ENCODE peak calls at places on chromosomes 4 and X, in seven cellular contexts. One of them, this sample, is unnamed.

GRCh38 chrX:84168574-84168973 is 19.4 kb downstream of the RPS6KA6 start:
- DNase-seq in LHCN-M2: peak
- DNase-seq in NK-92 treated with Interleukin-12 subunit alpha and Interleukin-12 subunit beta, amount 100 ng/mL, for 24 hours: no peak
- DNase-seq in AML-193: no peak
- DNase-seq in amygdala: no peak
- DNase-seq in cardiac muscle cell: no peak
- DNase-seq in natural killer cell: no peak
- DNase-seq in this sample: no peak

GRCh38 chr4:158673633-158674032 is 1.5 kb downstream of the ETFDH start:
- DNase-seq in amygdala: no peak
- DNase-seq in cardiac muscle cell: no peak
- DNase-seq in LHCN-M2: no peak
- DNase-seq in AML-193: no peak
- DNase-seq in natural killer cell: no peak
- DNase-seq in NK-92 treated with Interleukin-12 subunit alpha and Interleukin-12 subunit beta, amount 100 ng/mL, for 24 hours: no peak
- DNase-seq in this sample: no peak

GRCh38 chr4:162985131-162985530 is 181.6 kb downstream of the NAF1 start:
- DNase-seq in amygdala: no peak
- DNase-seq in LHCN-M2: no peak
- DNase-seq in AML-193: no peak
- DNase-seq in natural killer cell: no peak
- DNase-seq in cardiac muscle cell: no peak
- DNase-seq in NK-92 treated with Interleukin-12 subunit alpha and Interleukin-12 subunit beta, amount 100 ng/mL, for 24 hours: no peak
- DNase-seq in this sample: no peak

GRCh38 chrX:148878371-148878770 is 378.0 kb downstream of the AFF2 start:
- DNase-seq in amygdala: no peak
- DNase-seq in natural killer cell: no peak
- DNase-seq in NK-92 treated with Interleukin-12 subunit alpha and Interleukin-12 subunit beta, amount 100 ng/mL, for 24 hours: no peak
- DNase-seq in LHCN-M2: peak
- DNase-seq in cardiac muscle cell: no peak
- DNase-seq in AML-193: no peak
- DNase-seq in this sample: no peak

GRCh38 chr4:184955636-184956035 is 62.7 kb upstream of the HELT start:
- DNase-seq in AML-193: no peak
- DNase-seq in NK-92 treated with Interleukin-12 subunit alpha and Interleukin-12 subunit beta, amount 100 ng/mL, for 24 hours: no peak
- DNase-seq in amygdala: no peak
- DNase-seq in cardiac muscle cell: no peak
- DNase-seq in LHCN-M2: no peak
- DNase-seq in natural killer cell: no peak
- DNase-seq in this sample: no peak

GRCh38 chr4:175998782-175999181 is 66.9 kb upstream of the WDR17 start:
- DNase-seq in NK-92 treated with Interleukin-12 subunit alpha and Interleukin-12 subunit beta, amount 100 ng/mL, for 24 hours: no peak
- DNase-seq in amygdala: no peak
- DNase-seq in LHCN-M2: no peak
- DNase-seq in AML-193: no peak
- DNase-seq in cardiac muscle cell: no peak
- DNase-seq in natural killer cell: no peak
- DNase-seq in this sample: no peak

GRCh38 chr4:2591189-2591588 is 54.7 kb downstream of the FAM193A start:
- DNase-seq in AML-193: peak
- DNase-seq in natural killer cell: no peak
- DNase-seq in cardiac muscle cell: peak
- DNase-seq in LHCN-M2: no peak
- DNase-seq in amygdala: no peak
- DNase-seq in NK-92 treated with Interleukin-12 subunit alpha and Interleukin-12 subunit beta, amount 100 ng/mL, for 24 hours: no peak
- DNase-seq in this sample: no peak

GRCh38 chr4:149108626-149109025 is 666.4 kb upstream of the NR3C2 start:
- DNase-seq in AML-193: no peak
- DNase-seq in cardiac muscle cell: no peak
- DNase-seq in LHCN-M2: no peak
- DNase-seq in natural killer cell: no peak
- DNase-seq in NK-92 treated with Interleukin-12 subunit alpha and Interleukin-12 subunit beta, amount 100 ng/mL, for 24 hours: no peak
- DNase-seq in amygdala: no peak
- DNase-seq in this sample: peak

GRCh38 chr4:109730294-109731051 is 603 bp upstream of the PLA2G12A start:
- DNase-seq in cardiac muscle cell: peak
- DNase-seq in AML-193: peak
- DNase-seq in NK-92 treated with Interleukin-12 subunit alpha and Interleukin-12 subunit beta, amount 100 ng/mL, for 24 hours: no peak
- DNase-seq in natural killer cell: no peak
- DNase-seq in LHCN-M2: peak
- DNase-seq in amygdala: no peak
- DNase-seq in this sample: peak

GRCh38 chr4:6634746-6635145 is 5.7 kb upstream of the MRFAP1 start:
- DNase-seq in NK-92 treated with Interleukin-12 subunit alpha and Interleukin-12 subunit beta, amount 100 ng/mL, for 24 hours: no peak
- DNase-seq in AML-193: no peak
- DNase-seq in amygdala: no peak
- DNase-seq in cardiac muscle cell: no peak
- DNase-seq in LHCN-M2: no peak
- DNase-seq in natural killer cell: no peak
- DNase-seq in this sample: no peak

GRCh38 chrX:39508300-39508692 is 589.5 kb downstream of the BCOR start:
- DNase-seq in amygdala: no peak
- DNase-seq in natural killer cell: no peak
- DNase-seq in cardiac muscle cell: no peak
- DNase-seq in NK-92 treated with Interleukin-12 subunit alpha and Interleukin-12 subunit beta, amount 100 ng/mL, for 24 hours: no peak
- DNase-seq in AML-193: no peak
- DNase-seq in LHCN-M2: no peak
- DNase-seq in this sample: no peak

GRCh38 chrX:111319451-111319850 is 49.2 kb upstream of the CAPN6 start:
- DNase-seq in cardiac muscle cell: no peak
- DNase-seq in LHCN-M2: no peak
- DNase-seq in amygdala: no peak
- DNase-seq in NK-92 treated with Interleukin-12 subunit alpha and Interleukin-12 subunit beta, amount 100 ng/mL, for 24 hours: no peak
- DNase-seq in natural killer cell: no peak
- DNase-seq in AML-193: no peak
- DNase-seq in this sample: no peak

GRCh38 chrX:17939724-17940123 is 78.6 kb upstream of the RAI2 start:
- DNase-seq in NK-92 treated with Interleukin-12 subunit alpha and Interleukin-12 subunit beta, amount 100 ng/mL, for 24 hours: no peak
- DNase-seq in AML-193: no peak
- DNase-seq in LHCN-M2: no peak
- DNase-seq in natural killer cell: no peak
- DNase-seq in cardiac muscle cell: no peak
- DNase-seq in amygdala: no peak
- DNase-seq in this sample: no peak

GRCh38 chrX:153755136-153755535 is 8.9 kb upstream of the PLXNB3 start:
- DNase-seq in natural killer cell: no peak
- DNase-seq in LHCN-M2: no peak
- DNase-seq in NK-92 treated with Interleukin-12 subunit alpha and Interleukin-12 subunit beta, amount 100 ng/mL, for 24 hours: no peak
- DNase-seq in cardiac muscle cell: no peak
- DNase-seq in AML-193: no peak
- DNase-seq in amygdala: no peak
- DNase-seq in this sample: no peak

GRCh38 chrX:25124391-25124790 is 108.6 kb upstream of the ARX start:
- DNase-seq in LHCN-M2: no peak
- DNase-seq in AML-193: no peak
- DNase-seq in NK-92 treated with Interleukin-12 subunit alpha and Interleukin-12 subunit beta, amount 100 ng/mL, for 24 hours: no peak
- DNase-seq in amygdala: no peak
- DNase-seq in natural killer cell: no peak
- DNase-seq in cardiac muscle cell: no peak
- DNase-seq in this sample: no peak

GRCh38 chrX:109484886-109485285 is 3.0 kb upstream of the GUCY2F start:
- DNase-seq in NK-92 treated with Interleukin-12 subunit alpha and Interleukin-12 subunit beta, amount 100 ng/mL, for 24 hours: no peak
- DNase-seq in natural killer cell: no peak
- DNase-seq in cardiac muscle cell: no peak
- DNase-seq in LHCN-M2: no peak
- DNase-seq in AML-193: no peak
- DNase-seq in amygdala: no peak
- DNase-seq in this sample: no peak

GRCh38 chr4:153064571-153064970 is 128.4 kb downstream of the FHDC1 start:
- DNase-seq in LHCN-M2: no peak
- DNase-seq in AML-193: no peak
- DNase-seq in cardiac muscle cell: no peak
- DNase-seq in NK-92 treated with Interleukin-12 subunit alpha and Interleukin-12 subunit beta, amount 100 ng/mL, for 24 hours: no peak
- DNase-seq in natural killer cell: no peak
- DNase-seq in amygdala: no peak
- DNase-seq in this sample: no peak

GRCh38 chrX:150569155-150569477 is 695 bp downstream of the MTM1 start:
- DNase-seq in NK-92 treated with Interleukin-12 subunit alpha and Interleukin-12 subunit beta, amount 100 ng/mL, for 24 hours: peak
- DNase-seq in cardiac muscle cell: no peak
- DNase-seq in natural killer cell: no peak
- DNase-seq in amygdala: no peak
- DNase-seq in AML-193: peak
- DNase-seq in LHCN-M2: peak
- DNase-seq in this sample: no peak

GRCh38 chr4:826508-827208 is 729 bp upstream of the CPLX1 start:
- DNase-seq in AML-193: no peak
- DNase-seq in LHCN-M2: no peak
- DNase-seq in natural killer cell: no peak
- DNase-seq in amygdala: no peak
- DNase-seq in NK-92 treated with Interleukin-12 subunit alpha and Interleukin-12 subunit beta, amount 100 ng/mL, for 24 hours: no peak
- DNase-seq in cardiac muscle cell: peak
- DNase-seq in this sample: no peak

GRCh38 chrX:118603981-118604380 is 108.4 kb downstream of the DOCK11 start:
- DNase-seq in cardiac muscle cell: peak
- DNase-seq in LHCN-M2: peak
- DNase-seq in AML-193: peak
- DNase-seq in amygdala: no peak
- DNase-seq in NK-92 treated with Interleukin-12 subunit alpha and Interleukin-12 subunit beta, amount 100 ng/mL, for 24 hours: peak
- DNase-seq in natural killer cell: peak
- DNase-seq in this sample: no peak

GRCh38 chrX:17769701-17770269 is 32.5 kb downstream of the SCML1 start:
- DNase-seq in amygdala: no peak
- DNase-seq in cardiac muscle cell: no peak
- DNase-seq in NK-92 treated with Interleukin-12 subunit alpha and Interleukin-12 subunit beta, amount 100 ng/mL, for 24 hours: no peak
- DNase-seq in AML-193: no peak
- DNase-seq in natural killer cell: no peak
- DNase-seq in LHCN-M2: no peak
- DNase-seq in this sample: no peak

GRCh38 chr4:121822047-121822446 is 1.6 kb downstream of the CCNA2 start:
- DNase-seq in AML-193: no peak
- DNase-seq in cardiac muscle cell: no peak
- DNase-seq in natural killer cell: no peak
- DNase-seq in LHCN-M2: no peak
- DNase-seq in NK-92 treated with Interleukin-12 subunit alpha and Interleukin-12 subunit beta, amount 100 ng/mL, for 24 hours: no peak
- DNase-seq in amygdala: no peak
- DNase-seq in this sample: no peak

GRCh38 chr4:153205757-153206156 is 1.5 kb downstream of the TRIM2 start:
- DNase-seq in amygdala: no peak
- DNase-seq in AML-193: no peak
- DNase-seq in NK-92 treated with Interleukin-12 subunit alpha and Interleukin-12 subunit beta, amount 100 ng/mL, for 24 hours: peak
- DNase-seq in natural killer cell: no peak
- DNase-seq in LHCN-M2: no peak
- DNase-seq in cardiac muscle cell: no peak
- DNase-seq in this sample: no peak

GRCh38 chr4:78776031-78776728 is at the start of gene BMP2K:
- DNase-seq in cardiac muscle cell: peak
- DNase-seq in AML-193: peak
- DNase-seq in LHCN-M2: peak
- DNase-seq in NK-92 treated with Interleukin-12 subunit alpha and Interleukin-12 subunit beta, amount 100 ng/mL, for 24 hours: peak
- DNase-seq in natural killer cell: no peak
- DNase-seq in amygdala: no peak
- DNase-seq in this sample: no peak

GRCh38 chr4:13597604-13598003 is 29.9 kb downstream of the BOD1L1 start:
- DNase-seq in cardiac muscle cell: no peak
- DNase-seq in amygdala: no peak
- DNase-seq in AML-193: no peak
- DNase-seq in natural killer cell: no peak
- DNase-seq in NK-92 treated with Interleukin-12 subunit alpha and Interleukin-12 subunit beta, amount 100 ng/mL, for 24 hours: no peak
- DNase-seq in LHCN-M2: peak
- DNase-seq in this sample: peak

GRCh38 chr4:178553201-178553600 is 1111.0 kb upstream of the AGA start:
- DNase-seq in amygdala: no peak
- DNase-seq in natural killer cell: no peak
- DNase-seq in cardiac muscle cell: no peak
- DNase-seq in LHCN-M2: no peak
- DNase-seq in AML-193: no peak
- DNase-seq in NK-92 treated with Interleukin-12 subunit alpha and Interleukin-12 subunit beta, amount 100 ng/mL, for 24 hours: no peak
- DNase-seq in this sample: no peak